ENCODE peak calls at places on chromosomes 5 and 9, in five cellular contexts. L, B, R, Y and M are unnamed samples.

GRCh38 chr9:136720251-136720886 is 8.0 kb downstream of the DIPK1B start:
- DNase-seq in Y (no peak), B (no peak), L (no peak), R (no peak), M (no peak)

GRCh38 chr9:125650271-125650737 is 56.7 kb downstream of the MAPKAP1 start:
- DNase-seq in B (no peak), Y (no peak), L (no peak), R (peak; percentile 23), M (peak; percentile 80)

GRCh38 chr9:36264896-36265295 is 6.6 kb upstream of the GNE start:
- DNase-seq in B (no peak), R (no peak), L (no peak), Y (no peak), M (no peak)

GRCh38 chr5:181260720-181261319 is at the start of gene TRIM52:
- DNase-seq in L (peak; percentile 86), R (peak; percentile 76), Y (peak; percentile 93), B (peak; percentile 84), M (peak; percentile 93)

GRCh38 chr9:14347408-14348224 is 33.7 kb upstream of the NFIB start:
- DNase-seq in L (no peak), Y (peak; percentile 37), B (peak; percentile 60), R (no peak), M (no peak)

GRCh38 chr5:24644757-24645156 is at the start of gene CDH10:
- DNase-seq in Y (no peak), R (no peak), L (no peak), B (peak; percentile 29), M (no peak)

GRCh38 chr9:134518004-134518606 is 123.5 kb upstream of the COL5A1 start:
- DNase-seq in Y (no peak), R (no peak), B (no peak), L (no peak), M (no peak)

GRCh38 chr5:123549256-123549904 is 37.4 kb downstream of the CSNK1G3 start:
- DNase-seq in L (peak; percentile 36), R (peak; percentile 13), B (no peak), Y (no peak), M (no peak)

GRCh38 chr5:16759147-16759800 is 142.5 kb upstream of the RETREG1 start:
- DNase-seq in Y (no peak), L (no peak), R (peak; percentile 9), B (no peak), M (peak; percentile 7)

GRCh38 chr5:176906126-176906525 is 7.0 kb upstream of the HK3 start:
- DNase-seq in B (no peak), Y (no peak), R (no peak), L (no peak), M (no peak)

GRCh38 chr5:153084476-153084875 is 406.0 kb upstream of the GRIA1 start:
- DNase-seq in Y (no peak), B (no peak), L (no peak), R (no peak), M (no peak)

GRCh38 chr9:27212191-27212590 is 84.8 kb downstream of the EQTN start:
- DNase-seq in R (no peak), Y (no peak), B (no peak), L (no peak), M (no peak)

GRCh38 chr9:84617415-84617814 is 52.1 kb upstream of the NTRK2 start:
- DNase-seq in B (no peak), Y (no peak), R (no peak), L (no peak), M (no peak)

GRCh38 chr5:54738118-54738972 is 220.8 kb downstream of the SNX18 start:
- DNase-seq in L (no peak), B (no peak), R (no peak), Y (peak; percentile 40), M (no peak)

GRCh38 chr5:172097356-172097755 is 90.7 kb downstream of the STK10 start:
- DNase-seq in Y (no peak), R (no peak), L (no peak), B (no peak), M (no peak)